ENCODE peak calls at places on chromosomes 7 and 10, in five cellular contexts. H is mammary epithelial cell; D is transverse colon; K is CD4-positive, CD25-positive, alpha-beta regulatory T cell; G is CD8-positive, alpha-beta T cell. N is an unnamed sample.

GRCh38 chr10:5550621-5551530 is 26.1 kb downstream of the CALML3 start:
- DNase-seq in H (peak), G (no peak), K (no peak), D (no peak), N (peak)

GRCh38 chr10:28331821-28332220 is 29.0 kb upstream of the MPP7 start:
- DNase-seq in D (no peak), K (no peak), G (no peak), H (peak), N (peak)

GRCh38 chr7:155198901-155199845 is 98.5 kb upstream of the INSIG1 start:
- DNase-seq in G (no peak), K (no peak), D (no peak), H (peak), N (no peak)

GRCh38 chr7:128404826-128405344 is 4.9 kb downstream of the IMPDH1 start:
- DNase-seq in G (no peak), D (no peak), K (peak), H (peak), N (peak)

GRCh38 chr10:37710831-37711616 is 146.4 kb downstream of the ZNF248 start:
- DNase-seq in G (no peak), K (no peak), H (no peak), D (no peak), N (peak)

GRCh38 chr10:112724404-112724991 is 225.5 kb upstream of the TCF7L2 start:
- DNase-seq in H (no peak), D (no peak), G (no peak), K (no peak), N (no peak)

GRCh38 chr10:132899054-132899750 is 43.2 kb downstream of the CFAP46 start:
- DNase-seq in H (no peak), G (no peak), K (no peak), D (no peak), N (no peak)

GRCh38 chr10:104054430-104054829 is 31.2 kb downstream of the COL17A1 start:
- DNase-seq in D (no peak), K (no peak), G (no peak), H (no peak), N (peak)

GRCh38 chr7:21357146-21358097 is 70.5 kb upstream of the SP4 start:
- DNase-seq in H (no peak), G (no peak), K (no peak), D (no peak), N (no peak)

GRCh38 chr7:139035588-139036353 is at the start of gene ZC3HAV1L:
- DNase-seq in H (peak), K (peak), D (peak), G (no peak), N (peak)

DNA sequence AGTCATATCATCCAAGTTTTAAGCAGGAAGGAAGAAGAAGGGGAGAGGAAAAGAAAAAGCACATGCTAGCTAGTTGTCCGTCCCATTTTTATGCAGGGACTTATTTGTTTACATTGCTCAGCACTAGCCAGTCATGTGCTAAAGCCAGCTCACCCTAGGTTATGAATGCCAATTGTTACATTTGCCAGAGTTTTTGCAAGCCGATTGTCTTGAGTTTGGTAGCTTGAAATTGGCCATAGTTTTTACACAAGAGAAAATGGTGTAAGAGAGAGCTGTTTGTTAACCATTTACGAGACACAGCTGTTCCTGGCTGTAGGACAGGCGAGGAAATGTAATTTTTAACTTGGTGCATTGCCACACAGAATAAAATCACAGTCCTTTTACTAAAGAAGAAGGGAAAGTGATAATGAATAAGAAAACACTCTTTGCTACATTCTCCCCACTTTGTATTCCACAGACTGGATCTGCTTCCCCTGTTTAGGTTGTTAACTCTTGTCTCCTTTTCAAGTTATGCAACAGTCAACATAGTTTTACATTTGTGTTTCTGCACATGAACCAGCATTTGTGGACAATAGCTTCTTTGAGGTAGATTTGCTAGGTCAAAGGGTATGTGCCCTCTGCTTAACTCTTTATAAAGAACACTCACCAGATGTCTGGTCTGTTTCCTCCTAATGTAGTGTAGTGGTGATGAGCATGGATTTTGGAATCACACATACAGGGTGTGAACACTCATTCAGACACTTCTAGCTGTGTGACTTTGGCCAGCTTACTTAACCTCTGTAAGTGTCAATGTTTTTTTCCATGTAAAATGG is 357.2 kb downstream of the LRMDA start:
- DNase-seq in H (no peak), K (no peak), G (no peak), D (no peak), N (peak)
- H3K27ac ChIP-seq in H (no peak), K (no peak), G (no peak), D (peak), N (no peak)

GRCh38 chr7:7220821-7221220 is 38.5 kb downstream of the C1GALT1 start:
- DNase-seq in K (no peak), H (no peak), D (no peak), G (no peak), N (no peak)

GRCh38 chr7:7226407-7226806 is 44.1 kb downstream of the C1GALT1 start:
- DNase-seq in D (no peak), G (no peak), H (no peak), K (no peak), N (no peak)

GRCh38 chr7:7223250-7223649 is 40.9 kb downstream of the C1GALT1 start:
- DNase-seq in K (no peak), G (no peak), D (no peak), H (no peak), N (no peak)

GRCh38 chr7:7219216-7219615 is 36.9 kb downstream of the C1GALT1 start:
- DNase-seq in H (peak), G (no peak), D (no peak), K (no peak), N (no peak)

DNA sequence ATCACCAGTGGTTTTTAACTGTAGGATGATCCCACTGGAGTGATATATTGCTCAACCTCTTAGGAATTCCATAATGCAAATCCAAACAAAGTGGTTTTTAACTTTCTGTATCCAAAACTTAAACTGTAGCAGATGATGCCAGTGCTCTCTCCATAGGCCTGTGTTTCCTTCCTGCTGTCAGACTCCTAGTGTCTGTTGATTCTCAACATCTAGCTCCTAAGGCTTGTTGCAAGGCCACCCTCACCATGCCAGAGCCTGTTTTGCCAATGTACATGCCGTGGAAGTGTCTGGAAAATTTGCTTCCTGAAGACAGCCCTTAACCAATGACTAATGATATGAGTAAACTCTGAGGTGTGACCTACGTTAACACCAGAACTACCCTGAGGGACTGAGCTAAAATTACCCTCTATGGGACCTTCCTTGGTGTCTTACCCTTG is 39.3 kb downstream of the C1GALT1 start:
- DNase-seq in K (no peak), D (no peak), G (no peak), H (peak), N (peak)
- H3K27ac ChIP-seq in K (no peak), D (no peak), G (no peak), H (peak), N (no peak)

DNA sequence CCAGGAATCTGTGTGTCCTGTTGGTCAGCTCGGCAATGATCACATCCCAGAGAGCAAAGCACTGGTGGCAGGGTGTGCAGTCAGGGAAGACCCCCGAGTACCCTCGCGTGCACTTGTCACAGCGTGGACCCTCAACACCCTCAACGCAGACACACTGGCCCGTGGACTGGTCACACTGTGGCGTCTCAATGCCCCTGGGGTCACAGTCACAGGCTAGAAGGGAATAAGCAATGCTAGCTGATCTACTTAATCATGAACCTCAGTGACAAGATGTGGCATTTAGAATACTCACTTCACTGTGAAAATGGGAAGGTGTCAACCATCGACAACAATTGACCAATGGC is 49.1 kb downstream of the DLD start:
- DNase-seq in H (no peak), K (no peak), G (no peak), D (no peak), N (no peak)
- H3K27ac ChIP-seq in H (no peak), K (no peak), G (no peak), D (peak), N (peak)

DNA sequence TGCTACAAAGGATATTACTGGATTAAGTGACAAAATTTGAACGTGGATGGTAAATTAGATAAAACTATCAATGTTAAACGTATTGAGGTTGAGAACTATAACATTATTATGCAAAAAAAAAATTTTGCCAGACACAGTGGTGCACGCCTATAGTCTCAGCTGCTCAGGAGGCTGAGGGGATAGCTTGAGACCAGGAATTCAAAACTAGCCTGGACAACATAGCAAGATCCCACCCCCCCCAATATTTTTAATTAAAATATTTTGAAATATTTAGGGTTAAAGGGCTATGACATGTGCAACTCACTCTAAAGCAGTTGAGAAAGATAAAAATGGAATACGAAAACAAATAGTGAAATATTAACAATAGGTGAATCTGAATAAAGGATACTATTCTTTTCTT is 45.1 kb upstream of the ANAPC16 start:
- DNase-seq in D (no peak), H (no peak), G (no peak), K (no peak), N (no peak)
- H3K27ac ChIP-seq in D (peak), H (peak), G (no peak), K (no peak), N (peak)

GRCh38 chr7:67455508-67455907 is 458.9 kb downstream of the TYW1 start:
- DNase-seq in K (no peak), G (no peak), H (no peak), D (no peak), N (no peak)
- H3K27ac ChIP-seq in K (no peak), G (no peak), H (no peak), D (no peak), N (no peak)

GRCh38 chr7:131538071-131538790 is 18.2 kb downstream of the PODXL start:
- DNase-seq in D (no peak), K (no peak), H (no peak), G (no peak), N (peak)
- H3K27ac ChIP-seq in D (no peak), K (no peak), H (no peak), G (no peak), N (peak)

GRCh38 chr7:39621261-39621660 is 2.1 kb upstream of the RALA start:
- DNase-seq in G (no peak), H (peak), K (no peak), D (no peak), N (peak)
- H3K27ac ChIP-seq in G (no peak), H (peak), K (no peak), D (no peak), N (peak)

GRCh38 chr7:116877443-116878217 is 15.2 kb downstream of the CAPZA2 start:
- DNase-seq in G (no peak), H (no peak), D (no peak), K (no peak), N (no peak)
- H3K27ac ChIP-seq in G (no peak), H (no peak), D (no peak), K (no peak), N (no peak)

GRCh38 chr10:31697271-31698168 is 231.1 kb downstream of the ARHGAP12 start:
- DNase-seq in H (no peak), K (no peak), G (no peak), D (peak), N (peak)

GRCh38 chr10:31694929-31695837 is 233.4 kb downstream of the ARHGAP12 start:
- DNase-seq in G (no peak), K (no peak), H (no peak), D (no peak), N (no peak)

GRCh38 chr10:31701546-31701945 is 227.1 kb downstream of the ARHGAP12 start:
- DNase-seq in H (no peak), G (no peak), D (no peak), K (no peak), N (no peak)

GRCh38 chr10:31700222-31700621 is 228.4 kb downstream of the ARHGAP12 start:
- DNase-seq in G (no peak), K (no peak), H (no peak), D (no peak), N (no peak)

GRCh38 chr10:31698169-31698890 is 230.3 kb downstream of the ARHGAP12 start:
- DNase-seq in K (no peak), D (peak), G (no peak), H (no peak), N (peak)
- H3K27ac ChIP-seq in K (no peak), D (peak), G (no peak), H (no peak), N (no peak)